ENCODE peak calls at places on chromosomes 13 and 19, in four cellular contexts. E is pancreas, B is uterus, F is colonic mucosa. H is an unnamed sample.

GRCh38 chr13:23449386-23450162 is 16.1 kb upstream of the SACS start:
- DNase-seq in F (no peak), B (no peak), E (no peak), H (no peak)

GRCh38 chr13:29519921-29520320 is 75.6 kb downstream of the SLC7A1 start:
- DNase-seq in B (no peak), F (no peak), E (no peak), H (no peak)

GRCh38 chr13:73618275-73618865 is 515.8 kb downstream of the KLF12 start:
- DNase-seq in F (peak), B (no peak), E (no peak), H (no peak)

GRCh38 chr19:16363133-16363851 is 38.7 kb downstream of the KLF2 start:
- DNase-seq in E (peak), B (no peak), F (peak), H (no peak)

GRCh38 chr13:54953786-54954185 is 1925.2 kb downstream of the OLFM4 start:
- DNase-seq in F (no peak), E (no peak), B (no peak), H (peak)

GRCh38 chr13:48731957-48732569 is 78.3 kb downstream of the CYSLTR2 start:
- DNase-seq in B (no peak), F (peak), E (peak), H (no peak)

GRCh38 chr13:110519046-110519445 is 42.5 kb downstream of the RAB20 start:
- DNase-seq in F (no peak), B (no peak), E (no peak), H (no peak)

GRCh38 chr13:26280295-26280694 is 26.4 kb downstream of the CDK8 start:
- DNase-seq in B (no peak), E (no peak), F (no peak), H (peak)

GRCh38 chr13:99351772-99352171 is 44.6 kb upstream of the GPR183 start:
- DNase-seq in B (no peak), E (no peak), F (no peak), H (no peak)

GRCh38 chr13:80386001-80386400 is 45.1 kb upstream of the SPRY2 start:
- DNase-seq in E (no peak), B (no peak), F (no peak), H (no peak)

GRCh38 chr13:80390338-80390737 is 49.4 kb upstream of the SPRY2 start:
- DNase-seq in B (no peak), F (no peak), E (no peak), H (no peak)

GRCh38 chr13:80389073-80390038 is 48.4 kb upstream of the SPRY2 start:
- DNase-seq in F (no peak), B (no peak), E (no peak), H (no peak)

GRCh38 chr13:80386592-80386991 is 45.7 kb upstream of the SPRY2 start:
- DNase-seq in E (no peak), B (no peak), F (no peak), H (no peak)

DNA sequence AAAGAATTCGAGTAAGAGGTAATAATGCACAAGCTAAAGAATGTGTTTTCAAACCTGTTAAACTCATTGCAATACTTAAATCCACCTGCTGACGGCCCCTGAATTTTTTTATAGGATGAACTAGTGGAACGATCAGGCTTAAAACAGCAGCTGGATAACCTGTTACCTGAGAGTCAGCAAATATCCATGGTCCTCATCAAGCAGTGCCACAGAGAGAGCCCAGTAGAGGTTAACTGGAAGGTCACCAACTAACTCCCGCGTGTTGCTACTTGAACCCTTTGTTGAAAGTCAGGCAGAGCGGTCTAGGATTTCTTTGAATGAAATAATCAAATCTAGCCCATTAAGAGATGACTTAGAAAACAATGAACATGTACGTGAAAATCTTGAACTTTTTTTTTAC is 47.6 kb upstream of the SPRY2 start:
- DNase-seq in E (no peak), B (no peak), F (no peak), H (no peak)
- H3K27ac ChIP-seq in E (no peak), B (no peak), F (no peak), H (no peak)

DNA sequence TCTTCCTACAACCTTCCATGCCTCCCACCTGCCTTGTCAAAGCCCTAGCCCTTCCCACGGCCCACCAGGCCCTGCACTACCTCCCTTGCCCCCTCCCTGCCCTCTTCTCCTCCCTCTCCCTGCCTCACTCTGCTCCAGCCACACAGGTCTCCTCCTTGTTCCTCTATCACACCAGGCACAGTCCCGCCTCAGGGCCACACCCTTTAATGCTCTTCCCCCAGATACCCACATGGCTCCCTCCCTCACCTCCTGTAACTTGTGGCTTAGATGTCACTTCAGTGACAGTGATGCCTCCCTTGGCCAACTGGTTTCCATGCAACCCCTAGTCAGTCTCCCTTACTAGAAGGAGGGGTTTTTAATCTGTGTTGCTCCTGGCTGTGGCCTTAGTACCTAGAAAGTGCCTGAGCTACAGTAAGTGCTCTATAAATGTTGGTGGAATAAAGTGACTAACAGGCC is 1.3 kb downstream of the SIRT6 start:
- DNase-seq in F (peak), E (no peak), B (no peak), H (no peak)
- H3K27ac ChIP-seq in F (peak), E (no peak), B (no peak), H (peak)

GRCh38 chr19:2950286-2951124 is 5.7 kb upstream of the ZNF77 start:
- DNase-seq in E (peak), B (peak), F (peak), H (peak)
- H3K27ac ChIP-seq in E (peak), B (peak), F (peak), H (peak)

DNA sequence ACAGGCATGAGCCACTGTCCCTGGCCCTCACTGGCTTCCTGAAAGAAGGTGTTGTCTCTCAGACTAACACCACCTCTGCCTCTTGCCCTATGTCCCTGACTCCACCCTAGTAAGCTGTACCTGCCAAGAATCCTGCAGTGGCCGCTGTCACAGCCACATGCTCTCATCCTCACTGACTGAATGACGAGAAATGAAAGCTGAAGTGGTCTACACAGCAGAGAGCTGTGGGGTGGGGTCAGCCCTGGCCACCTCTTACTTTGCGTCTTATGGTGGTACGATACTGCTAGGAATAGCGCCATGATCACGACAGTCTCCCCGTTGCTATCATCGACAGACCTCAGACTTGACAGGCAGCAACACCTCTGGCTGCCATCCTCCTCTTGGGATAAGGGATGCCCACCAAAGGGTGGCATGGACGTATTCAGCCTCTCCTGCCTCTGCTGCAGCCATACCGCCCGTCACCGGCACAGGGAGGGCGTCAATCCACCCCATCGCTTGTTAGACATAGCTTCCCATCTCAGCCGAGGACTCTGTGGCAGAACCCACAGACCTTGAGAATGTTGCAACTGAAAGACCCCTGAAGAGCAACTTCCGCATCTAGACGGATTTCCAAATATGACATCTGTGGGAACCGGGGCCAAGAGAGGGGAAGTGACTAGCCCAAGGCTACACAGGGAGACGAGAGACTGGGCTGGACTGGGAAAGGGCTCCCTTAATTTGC is 809 bp downstream of the MYO1F start:
- DNase-seq in F (peak), E (no peak), B (no peak), H (no peak)
- H3K27ac ChIP-seq in F (peak), E (no peak), B (no peak), H (no peak)

H was measured in epithelial cell of prostate.